ENCODE peak calls at places on chromosome 6, in four cellular contexts. L, C, W and M are unnamed samples.

GRCh38 chr6:24283043-24283985 is 74.5 kb downstream of the DCDC2 start:
- DNase-seq in L (peak), C (peak), W (peak), M (peak)

GRCh38 chr6:3088446-3088845 is 20.2 kb downstream of the RIPK1 start:
- DNase-seq in L (peak), C (no peak), W (no peak), M (no peak)

GRCh38 chr6:154933181-154933827 is 61.8 kb upstream of the TIAM2 start:
- DNase-seq in L (no peak), C (no peak), W (no peak), M (no peak)

GRCh38 chr6:87257046-87257445 is 65.3 kb upstream of the SMIM8 start:
- DNase-seq in L (no peak), C (no peak), W (no peak), M (no peak)

GRCh38 chr6:35359744-35360348 is 17.5 kb downstream of the PPARD start:
- DNase-seq in L (peak), C (no peak), W (no peak), M (peak)

GRCh38 chr6:170024940-170025339 is 265.9 kb downstream of the DLL1 start:
- DNase-seq in L (peak), C (no peak), W (no peak), M (peak)

GRCh38 chr6:133951881-133952814 is 876 bp upstream of the TBPL1 start:
- DNase-seq in L (peak), C (peak), W (peak), M (peak)

GRCh38 chr6:15945593-15946159 is 183.2 kb upstream of the MYLIP start:
- DNase-seq in L (peak), C (peak), W (no peak), M (peak)

GRCh38 chr6:80472276-80472675 is 365.8 kb downstream of the BCKDHB start:
- DNase-seq in L (no peak), C (no peak), W (no peak), M (no peak)

GRCh38 chr6:134529921-134530320 is 212.0 kb upstream of the SGK1 start:
- DNase-seq in L (no peak), C (peak), W (no peak), M (peak)

GRCh38 chr6:116483616-116484015 is 22.4 kb downstream of the CALHM6 start:
- DNase-seq in L (no peak), C (no peak), W (no peak), M (no peak)

GRCh38 chr6:121437861-121438651 is 2.6 kb downstream of the GJA1 start:
- DNase-seq in L (peak), C (no peak), W (no peak), M (peak)

GRCh38 chr6:139751179-139751578 is 376.7 kb upstream of the CITED2 start:
- DNase-seq in L (no peak), C (no peak), W (no peak), M (no peak)

GRCh38 chr6:131288214-131288613 is 152.9 kb downstream of the AKAP7 start:
- DNase-seq in L (no peak), C (no peak), W (no peak), M (no peak)